ENCODE peak calls at places on chromosomes 5 and 9, in five cellular contexts. L is left ventricle myocardium inferior, I is endothelial cell of umbilical vein, C is neural progenitor cell, D is PC-3. K is an unnamed sample.

GRCh38 chr5:137615171-137615775 is 116.1 kb upstream of the SPOCK1 start:
- DNase-seq in D (no peak), I (no peak), L (no peak), C (no peak), K (no peak)

GRCh38 chr9:70340572-70340971 is 73.9 kb downstream of the KLF9 start:
- DNase-seq in C (peak), D (peak), I (peak), L (no peak), K (peak)

GRCh38 chr5:168734657-168735344 is 155.6 kb upstream of the PANK3 start:
- DNase-seq in C (no peak), L (peak), D (no peak), I (no peak), K (no peak)

GRCh38 chr5:37598665-37599064 is 219.5 kb downstream of the WDR70 start:
- DNase-seq in C (no peak), L (no peak), D (no peak), I (no peak), K (no peak)

GRCh38 chr9:109974143-109974917 is 194.3 kb downstream of the PALM2AKAP2 start:
- DNase-seq in D (no peak), L (peak), I (no peak), C (no peak), K (no peak)

GRCh38 chr5:76801159-76801802 is 17.5 kb upstream of the F2RL1 start:
- DNase-seq in L (peak), I (peak), C (no peak), D (peak), K (peak)

GRCh38 chr5:136032564-136032963 is 3.8 kb downstream of the TGFBI start:
- DNase-seq in D (peak), L (no peak), C (no peak), I (no peak), K (peak)

GRCh38 chr9:93818237-93818636 is 136.9 kb downstream of the BARX1 start:
- DNase-seq in D (no peak), I (no peak), L (no peak), C (no peak), K (no peak)

GRCh38 chr5:2133080-2133479 is 250.4 kb upstream of the IRX4 start:
- DNase-seq in D (no peak), C (no peak), L (no peak), I (no peak), K (no peak)

GRCh38 chr5:11797132-11797531 is 107.1 kb downstream of the CTNND2 start:
- DNase-seq in L (no peak), C (peak), D (peak), I (no peak), K (no peak)

GRCh38 chr5:122775713-122776084 is 819 bp downstream of the SNX2 start:
- DNase-seq in L (no peak), I (peak), C (no peak), D (peak), K (no peak)

GRCh38 chr5:149719666-149720065 is 10.4 kb upstream of the PPARGC1B start:
- DNase-seq in I (no peak), L (no peak), C (no peak), D (peak), K (peak)

GRCh38 chr5:7878381-7878873 is 9.5 kb downstream of the MTRR start:
- DNase-seq in C (no peak), I (no peak), D (peak), L (no peak), K (peak)

GRCh38 chr9:36939655-36940578 is 94.2 kb downstream of the PAX5 start:
- DNase-seq in D (no peak), I (no peak), L (no peak), C (no peak), K (no peak)

GRCh38 chr5:108989761-108990392 is 242.2 kb downstream of the FER start:
- DNase-seq in D (peak), C (no peak), L (no peak), I (peak), K (no peak)

GRCh38 chr5:147690595-147690994 is 91.9 kb downstream of the JAKMIP2 start:
- DNase-seq in L (no peak), D (peak), C (no peak), I (no peak), K (peak)

GRCh38 chr9:137088121-137088520 is 1.3 kb downstream of the MAN1B1 start:
- DNase-seq in L (no peak), C (no peak), D (no peak), I (no peak), K (no peak)

GRCh38 chr9:127035423-127035822 is 87.0 kb downstream of the ANGPTL2 start:
- DNase-seq in I (no peak), L (peak), C (no peak), D (no peak), K (no peak)

GRCh38 chr5:3858524-3858923 is 262.9 kb downstream of the IRX1 start:
- DNase-seq in L (no peak), I (no peak), C (no peak), D (no peak), K (no peak)

GRCh38 chr5:180684623-180685161 is 35.3 kb upstream of the FLT4 start:
- DNase-seq in I (no peak), L (no peak), C (no peak), D (no peak), K (no peak)

GRCh38 chr5:150163547-150164059 is 3.0 kb upstream of the CDX1 start:
- DNase-seq in D (no peak), L (peak), C (no peak), I (no peak), K (no peak)

GRCh38 chr9:134759001-134759607 is 117.5 kb downstream of the COL5A1 start:
- DNase-seq in D (no peak), L (no peak), I (no peak), C (no peak), K (no peak)

GRCh38 chr9:127130661-127131538 is 8.5 kb upstream of the ANGPTL2 start:
- DNase-seq in L (peak), D (peak), C (no peak), I (no peak), K (peak)

GRCh38 chr9:4262735-4263141 is 37.1 kb downstream of the GLIS3 start:
- DNase-seq in L (no peak), C (no peak), I (peak), D (peak), K (peak)

GRCh38 chr9:81664638-81665513 is 24.5 kb downstream of the TLE1 start:
- DNase-seq in L (no peak), D (no peak), C (no peak), I (no peak), K (no peak)

GRCh38 chr5:76893294-76893693 is 43.5 kb downstream of the S100Z start:
- DNase-seq in C (no peak), I (no peak), D (no peak), L (no peak), K (no peak)

GRCh38 chr9:133125706-133126696 is 5.0 kb upstream of the RALGDS start:
- DNase-seq in L (no peak), I (peak), D (no peak), C (no peak), K (no peak)

GRCh38 chr5:143932584-143932983 is 120.6 kb downstream of the HMHB1 start:
- DNase-seq in D (no peak), I (no peak), L (no peak), C (no peak), K (no peak)

GRCh38 chr5:55231029-55231475 is 2.4 kb downstream of the CCNO start:
- DNase-seq in C (no peak), L (no peak), D (peak), I (no peak), K (no peak)

GRCh38 chr5:131749138-131749537 is 47.7 kb downstream of the FNIP1 start:
- DNase-seq in D (peak), C (no peak), I (no peak), L (no peak), K (peak)

GRCh38 chr9:98149422-98149821 is 30.4 kb upstream of the TRIM14 start:
- DNase-seq in D (no peak), C (no peak), I (no peak), L (no peak), K (no peak)

GRCh38 chr9:110183208-110184145 is 24.5 kb downstream of the C9orf152 start:
- DNase-seq in L (no peak), I (peak), D (peak), C (peak), K (peak)

GRCh38 chr9:72305102-72305546 is 59.9 kb downstream of the ZFAND5 start:
- DNase-seq in D (peak), I (peak), C (peak), L (peak), K (no peak)
- H3K27ac ChIP-seq in D (no peak), I (peak), C (no peak), L (peak), K (no peak)

GRCh38 chr9:123268950-123269302 is 540 bp upstream of the STRBP start:
- DNase-seq in C (no peak), D (no peak), I (no peak), L (no peak), K (no peak)

GRCh38 chr9:123269316-123269715 is 930 bp upstream of the STRBP start:
- DNase-seq in I (no peak), L (no peak), C (no peak), D (no peak), K (no peak)

GRCh38 chr9:123266655-123267421 is 1.5 kb downstream of the STRBP start:
- DNase-seq in I (no peak), L (no peak), D (no peak), C (no peak), K (no peak)

GRCh38 chr9:123267481-123268239 is 726 bp downstream of the STRBP start:
- DNase-seq in D (no peak), L (no peak), I (no peak), C (peak), K (peak)

GRCh38 chr9:123268240-123268949 is at the start of gene STRBP:
- DNase-seq in L (peak), D (peak), I (peak), C (peak), K (peak)
- TF ChIP-seq CTCF in L (peak), D (no peak), I (no peak), C (no peak), K (peak)

GRCh38 chr5:178627259-178627598 is 379 bp upstream of the CLK4 start:
- DNase-seq in C (no peak), D (no peak), I (no peak), L (no peak), K (no peak)
- H3K27ac ChIP-seq in C (no peak), D (no peak), I (no peak), L (peak), K (peak)

GRCh38 chr9:14888857-14889256 is 21.4 kb downstream of the FREM1 start:
- DNase-seq in I (no peak), L (no peak), D (no peak), C (no peak), K (no peak)
- TF ChIP-seq CTCF in I (no peak), L (no peak), D (no peak), C (no peak), K (no peak)

GRCh38 chr5:43036409-43036808 is 3.7 kb downstream of the ANXA2R start:
- DNase-seq in I (peak), C (no peak), D (no peak), L (no peak), K (no peak)

GRCh38 chr5:43039115-43039467 is 1.0 kb downstream of the ANXA2R start:
- DNase-seq in L (no peak), D (no peak), I (no peak), C (no peak), K (no peak)

GRCh38 chr5:43037929-43038510 is 2.1 kb downstream of the ANXA2R start:
- DNase-seq in D (peak), L (no peak), C (peak), I (peak), K (no peak)

GRCh38 chr5:43038523-43038989 is 1.6 kb downstream of the ANXA2R start:
- DNase-seq in L (no peak), D (peak), I (no peak), C (peak), K (no peak)

DNA sequence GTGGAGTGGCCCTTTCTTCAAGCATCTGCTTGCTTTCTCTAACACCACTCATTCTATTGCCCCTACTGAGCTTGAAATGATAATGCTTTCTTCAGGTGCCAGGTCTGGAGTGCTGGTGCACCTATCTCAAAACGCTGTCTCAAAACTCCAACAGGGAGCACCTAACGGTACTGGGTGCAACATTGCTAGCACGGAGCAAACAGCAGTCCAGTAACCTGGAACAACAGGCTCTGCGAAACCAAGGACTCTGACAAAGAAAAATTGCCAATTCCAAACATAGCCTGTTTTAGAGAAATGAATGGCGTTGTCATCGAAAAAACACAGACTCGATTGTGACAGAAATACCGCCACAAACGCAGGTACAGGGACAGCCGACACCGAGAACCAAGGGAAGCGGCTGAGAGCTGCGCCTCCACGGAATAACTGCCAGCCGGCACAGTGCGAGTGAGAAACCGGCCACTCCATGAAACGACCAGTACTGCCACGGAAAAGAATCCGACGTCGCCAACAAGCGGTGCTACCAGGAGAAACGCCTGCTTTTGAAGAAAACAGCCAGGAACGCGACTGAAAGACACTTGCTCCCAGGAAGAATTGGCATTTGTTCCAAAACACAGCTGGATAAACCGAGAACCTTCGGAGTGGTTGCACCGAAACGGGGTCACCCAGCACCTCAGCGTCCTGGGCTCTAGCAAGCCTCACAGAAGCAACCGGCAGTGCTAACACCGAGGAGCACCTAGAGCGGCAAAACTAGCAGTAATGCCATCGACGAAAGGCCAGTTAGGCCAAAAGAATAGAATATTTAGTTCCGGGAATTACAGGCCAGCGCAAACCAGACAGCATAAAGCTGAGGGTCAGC is 3.0 kb downstream of the ANXA2R start:
- DNase-seq in L (no peak), C (peak), D (peak), I (peak), K (no peak)
- H3K27ac ChIP-seq in L (peak), C (no peak), D (peak), I (peak), K (no peak)